ENCODE peak calls at places on chromosomes 2 and 18, in five cellular contexts. Y is coronary artery; F is KG1; G is right cardiac atrium; W is effector CD4-positive, alpha-beta T cell. K is an unnamed sample.

GRCh38 chr2:72915907-72916742 is 1.2 kb upstream of the EMX1 start:
- DNase-seq in Y (peak), F (no peak), G (no peak), W (no peak), K (peak)

GRCh38 chr2:204771693-204772092 is 226.4 kb downstream of the PARD3B start:
- DNase-seq in Y (no peak), F (no peak), G (no peak), W (no peak), K (no peak)

GRCh38 chr2:128949360-128949759 is 630.7 kb upstream of the HS6ST1 start:
- DNase-seq in Y (no peak), F (no peak), G (no peak), W (no peak), K (no peak)

GRCh38 chr2:96150791-96151594 is 5.8 kb upstream of the DUSP2 start:
- DNase-seq in Y (no peak), F (no peak), G (no peak), W (no peak), K (no peak)

GRCh38 chr2:24873619-24874018 is 46.4 kb downstream of the ADCY3 start:
- DNase-seq in Y (no peak), F (no peak), G (peak), W (no peak), K (no peak)

GRCh38 chr18:57915241-57915640 is 112.1 kb upstream of the ATP8B1 start:
- DNase-seq in Y (no peak), F (no peak), G (no peak), W (no peak), K (no peak)

GRCh38 chr2:129912871-129913694 is 66.4 kb upstream of the RAB6C start:
- DNase-seq in Y (no peak), F (no peak), G (no peak), W (no peak), K (no peak)

GRCh38 chr2:61141151-61141550 is 20.8 kb upstream of the C2orf74 start:
- DNase-seq in Y (no peak), F (no peak), G (no peak), W (no peak), K (no peak)

GRCh38 chr2:67839668-67840067 is 223.1 kb downstream of the C1D start:
- DNase-seq in Y (no peak), F (no peak), G (no peak), W (no peak), K (no peak)

GRCh38 chr2:202963712-202964111 is 51.0 kb upstream of the NBEAL1 start:
- DNase-seq in Y (no peak), F (no peak), G (no peak), W (no peak), K (no peak)

GRCh38 chr2:235541838-235542549 is 48.2 kb downstream of the AGAP1 start:
- DNase-seq in Y (no peak), F (no peak), G (peak), W (no peak), K (no peak)

GRCh38 chr18:76691800-76692199 is 130.6 kb upstream of the ZNF236 start:
- DNase-seq in Y (no peak), F (no peak), G (no peak), W (no peak), K (no peak)

GRCh38 chr2:40243581-40243980 is 208.3 kb downstream of the SLC8A1 start:
- DNase-seq in Y (no peak), F (no peak), G (no peak), W (no peak), K (no peak)

GRCh38 chr18:26803643-26804042 is 61.9 kb downstream of the AQP4 start:
- DNase-seq in Y (no peak), F (no peak), G (no peak), W (no peak), K (no peak)

GRCh38 chr2:160332318-160332717 is 132.2 kb upstream of the ITGB6 start:
- DNase-seq in Y (no peak), F (no peak), G (no peak), W (no peak), K (no peak)

K was measured in effector memory CD4-positive, alpha-beta T cell.